ENCODE peak calls at places on chromosomes 12 and 14, in seven cellular contexts. E, G, J, B, A, W and S are unnamed samples.

GRCh38 chr12:1093166-1093751 is 102.2 kb downstream of the ERC1 start:
- DNase-seq in E (peak), J (peak), W (peak), G (peak), A (no peak), B (no peak), S (peak)

GRCh38 chr12:62005615-62006014 is 254.6 kb upstream of the USP15 start:
- DNase-seq in G (no peak), W (no peak), B (no peak), E (no peak), J (no peak), A (no peak), S (no peak)

GRCh38 chr14:78143489-78144145 is 26.6 kb upstream of the NRXN3 start:
- DNase-seq in A (no peak), J (no peak), W (peak), E (no peak), B (no peak), G (no peak), S (peak)

GRCh38 chr14:67031920-67032774 is 157.1 kb upstream of the GARIN2 start:
- DNase-seq in J (no peak), W (no peak), B (no peak), G (no peak), A (no peak), E (no peak), S (no peak)

GRCh38 chr12:118404876-118405521 is 28.6 kb downstream of the SUDS3 start:
- DNase-seq in J (peak), G (peak), A (peak), B (peak), E (peak), W (peak), S (peak)

GRCh38 chr14:74579447-74580274 is 32.4 kb downstream of the LTBP2 start:
- DNase-seq in A (no peak), W (peak), B (no peak), J (no peak), E (no peak), G (peak), S (peak)

GRCh38 chr14:75047506-75047905 is 3.8 kb downstream of the MLH3 start:
- DNase-seq in B (no peak), J (no peak), A (no peak), G (no peak), W (no peak), E (no peak), S (no peak)

GRCh38 chr12:76031081-76031413 is 529 bp downstream of the PHLDA1 start:
- DNase-seq in A (no peak), G (no peak), W (peak), B (no peak), E (no peak), J (no peak), S (no peak)

GRCh38 chr14:100671906-100672305 is 54.8 kb upstream of the DLK1 start:
- DNase-seq in A (no peak), B (no peak), J (no peak), W (no peak), G (no peak), E (no peak), S (no peak)

GRCh38 chr12:108854453-108855283 is 2.7 kb downstream of the SSH1 start:
- DNase-seq in W (peak), B (no peak), J (no peak), E (peak), G (peak), A (no peak), S (peak)

GRCh38 chr14:99727096-99727870 is 43.2 kb downstream of the CYP46A1 start:
- DNase-seq in B (no peak), W (no peak), J (no peak), G (no peak), E (no peak), A (no peak), S (no peak)

GRCh38 chr12:45231515-45232145 is 15.7 kb downstream of the ANO6 start:
- DNase-seq in J (no peak), W (peak), A (no peak), G (peak), E (no peak), B (no peak), S (peak)

GRCh38 chr14:49050836-49051235 is 535.3 kb downstream of the RPS29 start:
- DNase-seq in A (no peak), E (no peak), B (no peak), G (no peak), J (no peak), W (no peak), S (peak)

GRCh38 chr12:124862768-124863408 is 776 bp downstream of the SCARB1 start:
- DNase-seq in J (peak), G (peak), E (no peak), W (peak), A (no peak), B (no peak), S (no peak)

GRCh38 chr12:122893208-122894151 is 2.4 kb downstream of the VPS37B start:
- DNase-seq in G (no peak), A (no peak), W (no peak), J (no peak), B (no peak), E (no peak), S (no peak)

GRCh38 chr14:61535470-61535869 is 159.8 kb upstream of the HIF1A start:
- DNase-seq in W (no peak), J (no peak), E (no peak), G (no peak), B (peak), A (no peak), S (no peak)

GRCh38 chr14:56092761-56093160 is 25.4 kb upstream of the PELI2 start:
- DNase-seq in E (no peak), J (no peak), G (no peak), W (peak), B (no peak), A (no peak), S (no peak)

GRCh38 chr12:62597253-62597652 is 130.6 kb downstream of the MON2 start:
- DNase-seq in G (no peak), E (no peak), A (no peak), W (no peak), J (no peak), B (no peak), S (no peak)

GRCh38 chr12:57487055-57487596 is 742 bp upstream of the MARS1 start:
- DNase-seq in A (no peak), G (no peak), E (no peak), W (no peak), B (no peak), J (no peak), S (no peak)

GRCh38 chr14:30656190-30656632 is 34.1 kb downstream of the SCFD1 start:
- DNase-seq in E (peak), B (no peak), G (peak), A (peak), W (peak), J (peak), S (peak)

GRCh38 chr12:50825372-50825838 is 17.3 kb upstream of the TMPRSS12 start:
- DNase-seq in W (peak), G (peak), J (peak), E (peak), B (no peak), A (no peak), S (peak)

GRCh38 chr14:24368562-24369252 is 723 bp downstream of the NFATC4 start:
- DNase-seq in W (no peak), G (peak), E (peak), A (peak), B (no peak), J (peak), S (peak)

GRCh38 chr12:46198913-46199312 is 69.9 kb downstream of the SLC38A1 start:
- DNase-seq in J (no peak), A (no peak), E (no peak), B (no peak), G (no peak), W (no peak), S (no peak)

GRCh38 chr12:74791365-74791764 is 253.7 kb downstream of the ATXN7L3B start:
- DNase-seq in J (no peak), E (no peak), A (no peak), G (no peak), W (no peak), B (no peak), S (no peak)

GRCh38 chr14:103628221-103628683 is 759 bp upstream of the KLC1 start:
- DNase-seq in E (no peak), G (peak), A (peak), W (peak), B (peak), J (peak), S (peak)

GRCh38 chr12:120981407-120981921 is 3.1 kb downstream of the HNF1A start:
- DNase-seq in W (no peak), G (no peak), B (no peak), A (no peak), E (no peak), J (no peak), S (no peak)

GRCh38 chr12:51323966-51324895 is at the start of gene BIN2:
- DNase-seq in A (peak), J (no peak), E (no peak), B (peak), G (no peak), W (no peak), S (no peak)

GRCh38 chr12:90854136-90854689 is 100.8 kb downstream of the CCER1 start:
- DNase-seq in E (peak), W (peak), G (peak), A (no peak), J (peak), B (no peak), S (peak)

GRCh38 chr14:93538411-93538810 is 107.7 kb downstream of the UNC79 start:
- DNase-seq in J (peak), A (peak), E (no peak), G (no peak), B (no peak), W (peak), S (no peak)

GRCh38 chr12:44876554-44877275 is 600 bp upstream of the NELL2 start:
- DNase-seq in A (peak), J (peak), W (no peak), B (peak), G (no peak), E (no peak), S (peak)

GRCh38 chr12:56723889-56724659 is 1.0 kb downstream of the NACA start:
- DNase-seq in A (no peak), W (peak), E (no peak), J (peak), G (peak), B (peak), S (peak)

GRCh38 chr14:81415781-81416180 is 15.7 kb upstream of the STON2 start:
- DNase-seq in A (no peak), J (no peak), G (no peak), B (no peak), W (no peak), E (no peak), S (no peak)

GRCh38 chr14:103185051-103186027 is 62.1 kb downstream of the TNFAIP2 start:
- DNase-seq in E (peak), B (no peak), J (peak), A (no peak), G (no peak), W (peak), S (peak)

GRCh38 chr12:1373887-1374286 is 220.5 kb downstream of the FBXL14 start:
- DNase-seq in W (no peak), E (peak), A (no peak), G (peak), J (no peak), B (no peak), S (peak)

GRCh38 chr14:100019156-100019882 is 45.9 kb upstream of the EVL start:
- DNase-seq in A (no peak), B (no peak), G (no peak), J (peak), E (no peak), W (no peak), S (peak)

GRCh38 chr12:25054783-25055144 is 105.9 kb upstream of the BCAT1 start:
- DNase-seq in J (no peak), G (no peak), E (no peak), B (no peak), A (no peak), W (peak), S (peak)

GRCh38 chr14:58060077-58060476 is 91.9 kb downstream of the ARMH4 start:
- DNase-seq in W (peak), E (no peak), A (no peak), G (no peak), J (no peak), B (no peak), S (peak)

GRCh38 chr14:70789961-70790360 is 19.4 kb downstream of the MAP3K9 start:
- DNase-seq in G (no peak), A (no peak), W (no peak), B (no peak), E (no peak), J (no peak), S (no peak)

GRCh38 chr12:43812926-43813325 is 6.8 kb upstream of the TWF1 start:
- DNase-seq in E (no peak), A (no peak), J (no peak), G (peak), B (no peak), W (no peak), S (no peak)

DNA sequence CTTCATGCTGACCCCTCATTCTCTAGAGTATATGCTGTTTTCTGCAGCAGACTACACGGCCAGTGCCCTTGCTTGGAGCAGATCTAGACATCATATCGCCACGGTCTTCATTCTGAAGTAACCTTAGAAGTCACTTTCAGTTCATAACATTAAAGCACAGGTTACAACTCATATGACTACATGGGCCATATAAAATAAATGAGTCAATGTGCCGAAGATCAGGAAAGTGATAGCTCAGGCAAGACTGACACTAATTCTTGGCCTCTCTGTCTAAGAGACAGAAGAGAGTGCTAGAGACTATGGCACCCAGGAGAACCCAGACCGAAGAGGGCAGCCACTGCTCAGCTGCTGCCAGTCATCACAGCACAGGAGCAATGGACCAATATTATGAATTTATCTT is 609.7 kb downstream of the DIO2 start:
- DNase-seq in W (no peak), E (no peak), B (no peak), A (no peak), G (no peak), J (no peak), S (no peak)
- TF ChIP-seq CTCF in W (no peak), E (no peak), B (no peak), A (no peak), G (no peak), J (no peak), S (no peak)

GRCh38 chr12:113333877-113334785 is 778 bp downstream of the SLC8B1 start:
- DNase-seq in W (peak), J (no peak), E (no peak), A (no peak), G (no peak), B (peak), S (no peak)
- TF ChIP-seq CTCF in W (no peak), J (no peak), E (no peak), A (no peak), G (no peak), B (no peak), S (no peak)

GRCh38 chr12:116532428-116532827 is 26.8 kb upstream of the MAP1LC3B2 start:
- DNase-seq in W (no peak), G (no peak), E (no peak), B (no peak), A (no peak), J (no peak), S (no peak)
- TF ChIP-seq CTCF in W (no peak), G (no peak), E (no peak), B (no peak), A (no peak), J (no peak), S (no peak)

GRCh38 chr12:27123642-27124041 is 41.3 kb upstream of the C12orf71 start:
- DNase-seq in B (no peak), W (peak), J (peak), A (no peak), E (no peak), G (no peak), S (no peak)
- TF ChIP-seq CTCF in B (peak), W (peak), J (peak), A (no peak), E (no peak), G (peak), S (no peak)

GRCh38 chr14:104820669-104821228 is 19.8 kb downstream of the ZBTB42 start:
- DNase-seq in J (peak), E (no peak), G (peak), B (peak), W (peak), A (peak), S (peak)
- TF ChIP-seq CTCF in J (peak), E (peak), G (peak), B (peak), W (peak), A (no peak), S (peak)

DNA sequence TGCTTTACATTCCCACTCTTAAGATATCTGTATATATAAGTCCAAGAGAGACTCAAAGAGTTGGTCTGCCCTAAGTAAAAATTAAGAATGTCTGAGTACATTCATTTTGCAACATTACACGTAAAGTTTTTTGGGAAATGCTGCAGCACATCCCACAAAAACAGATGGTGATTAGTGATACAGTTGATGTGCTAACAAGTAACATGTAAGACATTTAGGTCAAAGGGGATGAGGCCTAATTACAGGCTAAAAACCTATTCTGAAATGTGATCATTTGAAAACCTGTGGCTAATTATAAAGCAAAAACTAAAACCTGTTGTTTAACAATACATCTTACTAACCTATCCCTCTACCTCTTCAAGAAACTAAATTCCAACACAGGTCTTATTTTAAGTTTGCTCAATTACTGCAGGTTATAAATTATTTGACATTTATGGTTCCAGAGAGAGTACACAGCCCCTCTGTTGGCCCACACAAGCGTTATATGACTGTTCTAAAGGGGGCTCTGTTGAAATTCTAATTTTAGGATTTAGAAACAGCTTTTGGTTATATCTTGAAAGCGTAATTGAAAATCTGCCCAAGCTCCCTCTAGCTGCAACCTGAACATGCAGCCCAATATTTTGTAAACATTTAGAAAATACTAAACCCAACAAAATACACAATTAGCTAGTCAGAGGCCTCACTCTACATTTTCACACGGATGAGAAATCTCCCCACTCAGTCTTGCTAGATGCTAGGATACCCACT is 42.9 kb downstream of the BRAP start:
- DNase-seq in J (no peak), G (no peak), A (no peak), W (no peak), B (no peak), E (no peak), S (no peak)
- TF ChIP-seq CTCF in J (no peak), G (peak), A (no peak), W (no peak), B (no peak), E (no peak), S (no peak)

GRCh38 chr14:102138935-102139247 is 806 bp upstream of the WDR20 start:
- DNase-seq in B (no peak), G (no peak), A (no peak), J (no peak), E (no peak), W (no peak), S (no peak)
- TF ChIP-seq CTCF in B (no peak), G (no peak), A (no peak), J (no peak), E (no peak), W (no peak), S (no peak)

GRCh38 chr12:12868836-12869235 is 22.5 kb upstream of the GPRC5A start:
- DNase-seq in W (no peak), B (no peak), E (no peak), G (no peak), A (no peak), J (no peak), S (no peak)

GRCh38 chr12:12859690-12860089 is 31.7 kb upstream of the GPRC5A start:
- DNase-seq in B (no peak), G (peak), E (no peak), J (no peak), W (peak), A (no peak), S (peak)

DNA sequence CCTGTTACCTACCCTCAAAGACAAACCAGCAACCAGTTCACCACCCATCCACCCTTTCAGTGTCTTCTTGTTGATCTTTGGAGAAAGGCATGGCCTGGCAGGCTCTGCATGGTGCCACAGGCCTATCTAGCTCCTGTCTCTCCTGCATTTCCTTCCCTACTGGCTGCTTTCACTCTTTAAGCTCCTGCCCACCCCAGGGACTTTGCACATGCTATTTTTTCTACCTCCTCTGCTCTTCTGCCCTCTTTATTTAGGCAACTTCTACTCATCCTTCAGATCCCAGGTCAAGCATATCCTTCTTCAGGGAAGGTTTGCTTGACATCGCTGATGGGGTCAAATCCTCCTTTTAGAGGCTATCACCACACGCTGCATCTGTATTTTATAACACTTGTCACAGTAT is 27.1 kb upstream of the GPRC5A start:
- DNase-seq in W (no peak), E (no peak), J (no peak), B (no peak), G (no peak), A (no peak), S (no peak)
- TF ChIP-seq CTCF in W (no peak), E (no peak), J (no peak), B (no peak), G (no peak), A (no peak), S (no peak)